ENCODE peak calls at places on chromosomes 5 and 9, in four cellular contexts. H is uterus, I is HFFc6, P is epithelial cell of esophagus. B is an unnamed sample.

GRCh38 chr5:1444361-1445189 is 665 bp downstream of the SLC6A3 start:
- DNase-seq in H (no peak), I (no peak), P (no peak), B (no peak)

GRCh38 chr9:29685531-29685930 is 2112.2 kb upstream of the C9orf72 start:
- DNase-seq in H (no peak), I (no peak), P (peak), B (no peak)

GRCh38 chr5:148397968-148398595 is 14.3 kb downstream of the FBXO38 start:
- DNase-seq in H (no peak), I (no peak), P (peak), B (no peak)

GRCh38 chr9:123383512-123384170 is 27.6 kb downstream of the CRB2 start:
- DNase-seq in H (no peak), I (no peak), P (no peak), B (no peak)

GRCh38 chr9:84862786-84863185 is 193.3 kb downstream of the NTRK2 start:
- DNase-seq in H (peak), I (peak), P (peak), B (no peak)

GRCh38 chr9:83620841-83621636 is 1.9 kb upstream of the IDNK start:
- DNase-seq in H (no peak), I (peak), P (peak), B (peak)

GRCh38 chr5:21723500-21723899 is 1129.6 kb downstream of the CDH12 start:
- DNase-seq in H (no peak), I (no peak), P (no peak), B (no peak)

GRCh38 chr9:114099523-114100270 is 605 bp upstream of the KIF12 start:
- DNase-seq in H (no peak), I (no peak), P (no peak), B (no peak)

GRCh38 chr5:122463221-122463620 is 151.2 kb downstream of the SNCAIP start:
- DNase-seq in H (no peak), I (no peak), P (no peak), B (no peak)

GRCh38 chr5:142609142-142609541 is 76.7 kb downstream of the FGF1 start:
- DNase-seq in H (no peak), I (no peak), P (peak), B (no peak)

GRCh38 chr9:135924628-135925338 is 17.4 kb upstream of the CAMSAP1 start:
- DNase-seq in H (no peak), I (no peak), P (no peak), B (no peak)

GRCh38 chr9:9563817-9564216 is 1049.0 kb downstream of the PTPRD start:
- DNase-seq in H (no peak), I (no peak), P (peak), B (no peak)

GRCh38 chr9:128927731-128928411 is 7.1 kb downstream of the PHYHD1 start:
- DNase-seq in H (peak), I (no peak), P (peak), B (peak)

GRCh38 chr5:34059997-34060396 is 17.0 kb upstream of the C1QTNF3 start:
- DNase-seq in H (no peak), I (no peak), P (peak), B (no peak)

GRCh38 chr5:66987949-66988838 is 208.4 kb downstream of the CD180 start:
- DNase-seq in H (no peak), I (peak), P (peak), B (no peak)

GRCh38 chr9:113573303-113573958 is 109.9 kb downstream of the RGS3 start:
- DNase-seq in H (peak), I (no peak), P (no peak), B (no peak)

GRCh38 chr5:177359451-177359851 is 1.7 kb downstream of the RGS14 start:
- DNase-seq in H (no peak), I (no peak), P (no peak), B (no peak)

GRCh38 chr9:124659099-124659659 is 111.9 kb downstream of the NR6A1 start:
- DNase-seq in H (peak), I (peak), P (peak), B (peak)

GRCh38 chr9:95764920-95765319 is 110.6 kb upstream of the ERCC6L2 start:
- DNase-seq in H (no peak), I (no peak), P (peak), B (no peak)

GRCh38 chr5:35657877-35658276 is 40.2 kb downstream of the SPEF2 start:
- DNase-seq in H (no peak), I (no peak), P (no peak), B (no peak)

GRCh38 chr9:69173891-69174644 is at the start of gene TJP2:
- DNase-seq in H (peak), I (peak), P (peak), B (peak)

DNA sequence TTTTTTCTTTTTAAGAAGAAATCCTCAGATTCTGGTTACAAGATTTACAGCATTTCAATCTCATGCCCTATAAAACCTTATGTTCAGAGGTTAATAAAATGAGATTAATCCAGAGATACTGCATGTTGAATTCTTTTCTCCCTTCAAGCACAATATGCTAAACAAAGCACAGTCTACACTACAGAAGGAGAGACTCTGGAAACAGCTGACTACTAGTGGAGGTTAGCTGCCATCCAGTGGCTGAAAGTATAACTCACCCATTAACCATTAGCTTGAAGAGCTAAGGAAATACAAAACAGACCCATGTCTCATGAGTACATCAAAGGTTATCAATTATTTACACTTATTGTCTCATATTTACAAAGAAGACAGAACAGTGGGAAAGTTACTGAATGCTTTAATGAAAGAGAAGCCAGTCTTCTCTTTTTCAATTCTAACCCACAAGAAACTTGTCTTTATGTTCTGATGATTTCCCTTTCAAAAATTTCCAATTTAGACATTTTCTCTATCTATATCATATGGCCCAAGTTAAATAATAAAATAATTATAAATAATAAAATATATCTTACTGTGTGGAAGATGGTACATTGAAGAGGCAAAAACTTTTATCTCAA is 12.7 kb upstream of the DNAH5 start:
- DNase-seq in H (no peak), I (peak), P (peak), B (peak)
- TF ChIP-seq CTCF in H (peak), I (peak), P (peak), B (peak)

GRCh38 chr5:166436857-166437256 is 1854.6 kb upstream of the WWC1 start:
- DNase-seq in H (no peak), I (no peak), P (peak), B (no peak)

GRCh38 chr5:166430491-166431319 is 1860.7 kb upstream of the WWC1 start:
- DNase-seq in H (no peak), I (no peak), P (no peak), B (no peak)

GRCh38 chr5:166428264-166428663 is 1863.2 kb upstream of the WWC1 start:
- DNase-seq in H (no peak), I (no peak), P (no peak), B (no peak)

GRCh38 chr5:166433679-166434078 is 1857.8 kb upstream of the WWC1 start:
- DNase-seq in H (no peak), I (no peak), P (no peak), B (no peak)
- TF ChIP-seq CTCF in H (no peak), I (peak), P (no peak), B (peak)

GRCh38 chr9:7094052-7094451 is 336.3 kb downstream of the KDM4C start:
- DNase-seq in H (no peak), I (no peak), P (peak), B (peak)
- TF ChIP-seq CTCF in H (no peak), I (peak), P (peak), B (peak)

GRCh38 chr5:96112123-96112670 is 150.5 kb upstream of the ELL2 start:
- DNase-seq in H (no peak), I (no peak), P (no peak), B (no peak)
- TF ChIP-seq CTCF in H (no peak), I (peak), P (no peak), B (peak)

GRCh38 chr5:174402224-174402812 is 322.1 kb upstream of the MSX2 start:
- DNase-seq in H (no peak), I (no peak), P (no peak), B (no peak)
- TF ChIP-seq CTCF in H (no peak), I (no peak), P (no peak), B (no peak)

GRCh38 chr5:65925094-65925600 is 1.2 kb upstream of the ERBIN start:
- DNase-seq in H (peak), I (peak), P (peak), B (peak)
- TF ChIP-seq CTCF in H (no peak), I (no peak), P (no peak), B (no peak)

B was measured in endothelial cell.